ENCODE peak calls at places on chromosomes 7 and 10, in nine cellular contexts. K is SK-N-SH, S is A549, J is HCT116, D is H1, A is K562, O is HepG2, M is GM12878, F is endothelial cell of umbilical vein. Q is an unnamed sample.

GRCh38 chr7:27435461-27435860 is 192.9 kb downstream of the EVX1 start:
- DNase-seq in K (no peak), S (no peak), J (no peak), D (no peak), A (no peak), O (no peak), M (no peak), F (no peak), Q (no peak)

GRCh38 chr7:113392421-113392820 is 274.1 kb upstream of the SMIM30 start:
- DNase-seq in K (no peak), S (no peak), J (no peak), D (no peak), A (no peak), O (no peak), M (no peak), F (no peak), Q (no peak)

GRCh38 chr10:94172332-94172731 is 178.6 kb downstream of the PLCE1 start:
- DNase-seq in K (no peak), S (no peak), J (no peak), D (no peak), A (no peak), O (no peak), M (no peak), F (no peak), Q (no peak)

GRCh38 chr10:114538544-114538906 is 119.5 kb downstream of the ABLIM1 start:
- DNase-seq in K (no peak), S (no peak), J (no peak), D (no peak), A (no peak), O (no peak), M (no peak), F (no peak), Q (peak)

GRCh38 chr10:103727546-103727963 is 127.8 kb downstream of the SH3PXD2A start:
- DNase-seq in K (peak), S (no peak), J (no peak), D (no peak), A (no peak), O (no peak), M (no peak), F (no peak), Q (no peak)

GRCh38 chr10:62819521-62819920 is 3.4 kb upstream of the EGR2 start:
- DNase-seq in K (no peak), S (no peak), J (no peak), D (no peak), A (no peak), O (no peak), M (no peak), F (no peak), Q (no peak)

GRCh38 chr7:92714280-92714679 is 122.1 kb downstream of the CDK6 start:
- DNase-seq in K (no peak), S (no peak), J (no peak), D (no peak), A (no peak), O (no peak), M (no peak), F (no peak), Q (no peak)

GRCh38 chr10:124104011-124104627 is 10.7 kb upstream of the CHST15 start:
- DNase-seq in K (no peak), S (no peak), J (no peak), D (no peak), A (no peak), O (no peak), M (no peak), F (no peak), Q (no peak)

DNA sequence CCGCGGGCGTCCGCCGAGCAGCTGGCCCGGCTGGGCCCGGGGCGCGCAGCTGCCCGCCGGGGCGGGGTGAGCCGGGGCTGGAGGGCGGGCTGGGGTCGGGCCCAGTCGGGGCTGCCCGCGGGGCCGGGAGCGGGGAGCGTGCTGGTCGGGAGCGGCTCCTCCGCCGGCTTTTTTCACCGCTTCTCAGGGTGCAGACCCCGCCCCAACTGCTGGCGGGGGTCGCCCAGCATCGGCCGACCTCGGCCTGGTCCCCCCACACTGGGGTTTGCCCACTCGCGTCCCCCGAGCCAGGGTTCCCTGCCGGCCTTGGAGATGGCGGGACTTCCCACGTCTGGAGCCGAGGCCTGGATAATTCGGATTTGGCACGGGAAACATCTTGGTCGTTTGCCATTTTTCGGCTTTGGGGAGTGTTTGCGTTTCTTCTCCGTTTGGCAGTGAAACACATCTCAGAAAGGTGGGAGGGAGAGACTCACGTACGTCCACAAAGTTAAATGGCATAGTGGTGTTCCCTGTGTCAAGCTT is 432 bp downstream of the TMEM248 start:
- DNase-seq in K (peak), S (no peak), J (no peak), D (no peak), A (peak), O (no peak), M (no peak), F (no peak), Q (peak)
- TF ChIP-seq MAX in K (no peak), S (no peak), J (no peak), D (no peak), A (no peak), O (no peak), M (no peak), F (no peak), Q (no peak)

GRCh38 chr7:79741684-79742083 is 288.2 kb upstream of the MAGI2 start:
- DNase-seq in K (no peak), S (no peak), J (no peak), D (no peak), A (no peak), O (no peak), M (no peak), F (peak), Q (no peak)
- TF ChIP-seq CTCF in K (peak), S (peak), J (peak), D (no peak), A (no peak), O (no peak), M (no peak), F (peak), Q (no peak)

DNA sequence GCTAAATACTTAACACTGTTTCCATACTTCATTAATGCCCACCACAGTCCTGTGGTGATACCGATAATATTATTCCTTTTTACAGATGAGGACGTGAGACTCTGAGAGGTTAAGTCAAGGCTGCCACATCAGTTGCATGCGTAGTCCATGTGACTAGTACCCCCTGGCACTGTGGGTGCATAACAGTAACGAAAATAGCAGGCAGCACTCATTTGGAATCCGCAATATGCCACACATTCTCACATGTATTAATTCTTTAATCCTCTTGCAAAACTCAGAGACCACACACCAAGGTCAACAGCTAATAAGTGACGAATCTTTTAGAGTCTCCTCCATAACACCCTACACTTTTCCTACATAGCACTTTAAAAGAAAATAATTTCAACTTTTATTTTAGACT is 99.5 kb upstream of the HABP2 start:
- DNase-seq in K (no peak), S (no peak), J (no peak), D (no peak), A (no peak), O (no peak), M (no peak), F (no peak), Q (no peak)
- H3K4me3 ChIP-seq in K (no peak), S (no peak), J (no peak), D (no peak), A (no peak), O (no peak), M (no peak), F (no peak), Q (no peak)

GRCh38 chr10:44308935-44309334 is 76.0 kb downstream of the CXCL12 start:
- DNase-seq in K (no peak), S (no peak), J (no peak), D (no peak), A (no peak), O (no peak), M (no peak), F (no peak), Q (no peak)

GRCh38 chr10:44306147-44306710 is 78.7 kb downstream of the CXCL12 start:
- DNase-seq in K (no peak), S (no peak), J (no peak), D (no peak), A (no peak), O (no peak), M (no peak), F (no peak), Q (no peak)

GRCh38 chr10:44309939-44310761 is 74.7 kb downstream of the CXCL12 start:
- DNase-seq in K (no peak), S (no peak), J (no peak), D (no peak), A (no peak), O (no peak), M (no peak), F (no peak), Q (no peak)

GRCh38 chr10:44306762-44307161 is 78.1 kb downstream of the CXCL12 start:
- DNase-seq in K (no peak), S (no peak), J (peak), D (no peak), A (no peak), O (peak), M (no peak), F (no peak), Q (peak)

GRCh38 chr10:44307691-44308090 is 77.2 kb downstream of the CXCL12 start:
- DNase-seq in K (no peak), S (no peak), J (no peak), D (no peak), A (no peak), O (no peak), M (no peak), F (no peak), Q (no peak)
- TF ChIP-seq MAX in K (no peak), S (no peak), J (no peak), D (no peak), A (no peak), O (no peak), M (no peak), F (no peak), Q (no peak)

GRCh38 chr7:49166441-49166840 is 242.1 kb downstream of the CDC14C start:
- DNase-seq in K (peak), S (no peak), J (no peak), D (no peak), A (peak), O (no peak), M (no peak), F (no peak), Q (peak)
- TF ChIP-seq CTCF in K (peak), S (no peak), J (no peak), D (no peak), A (no peak), O (no peak), M (peak), F (no peak), Q (peak)

DNA sequence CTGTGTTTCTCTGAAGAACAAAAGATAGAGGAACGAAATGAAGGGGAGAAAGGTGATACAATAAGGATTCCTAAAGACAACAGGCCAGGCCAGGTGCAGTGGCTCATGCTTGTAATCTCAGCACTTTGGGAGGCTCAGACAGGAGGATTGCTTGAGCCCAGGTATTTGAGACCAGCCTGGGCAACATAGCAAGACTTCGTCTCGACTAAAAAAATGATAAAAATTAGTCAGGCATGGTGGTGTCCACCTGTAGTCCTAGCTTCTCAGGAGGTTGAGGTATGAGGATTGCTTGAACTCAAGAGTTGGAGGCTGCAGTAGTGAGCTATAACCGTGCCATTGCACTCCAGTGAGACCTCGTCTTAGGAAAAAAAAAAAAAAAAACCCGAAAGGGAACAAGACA is 41.4 kb upstream of the FAM3C start:
- DNase-seq in K (no peak), S (no peak), J (no peak), D (no peak), A (no peak), O (no peak), M (no peak), F (no peak), Q (no peak)
- H3K4me3 ChIP-seq in K (no peak), S (no peak), J (no peak), D (no peak), A (no peak), O (no peak), M (no peak), F (no peak), Q (no peak)

DNA sequence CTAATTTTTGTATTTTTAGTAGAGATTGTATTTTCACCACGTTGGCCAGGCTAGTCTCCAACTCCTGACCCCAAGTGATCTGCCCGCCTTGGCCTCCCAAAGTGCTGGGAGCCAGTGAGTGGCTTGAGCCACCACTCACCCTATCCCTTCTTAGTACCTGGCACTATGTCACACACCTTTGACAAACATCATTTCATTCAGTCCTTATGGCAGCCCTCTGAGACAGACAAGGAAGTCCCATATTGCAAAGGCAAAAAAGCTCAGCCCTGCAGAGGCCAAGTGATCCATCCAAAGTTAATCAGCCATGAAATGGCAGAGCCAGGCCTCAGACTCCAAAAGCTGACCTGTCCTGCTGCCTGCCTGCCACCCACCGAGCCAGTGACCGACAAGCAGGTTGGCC is 39.9 kb upstream of the ECHDC3 start:
- DNase-seq in K (no peak), S (no peak), J (no peak), D (no peak), A (no peak), O (no peak), M (no peak), F (no peak), Q (no peak)
- TF ChIP-seq MAX in K (no peak), S (no peak), J (no peak), D (no peak), A (no peak), O (no peak), M (no peak), F (no peak), Q (no peak)

Q was measured in NB4.